ENCODE peak calls at places on chromosomes 16 and 17, in eight cellular contexts. O is mucosa of descending colon, J is IMR-90, Q is Calu3, G is lower leg skin, C is MCF 10A, V is type B pancreatic cell, N is RWPE2. M is an unnamed sample.

GRCh38 chr17:6323626-6324356 is 111.1 kb downstream of the AIPL1 start:
- DNase-seq in O (no peak), J (no peak), Q (no peak), G (no peak), C (peak), V (no peak), N (no peak), M (no peak)

GRCh38 chr16:9366048-9366969 is 274.9 kb downstream of the HAPSTR1 start:
- DNase-seq in O (no peak), J (no peak), Q (no peak), G (no peak), C (no peak), V (peak), N (no peak), M (no peak)

GRCh38 chr16:51407199-51407598 is 256.1 kb upstream of the SALL1 start:
- DNase-seq in O (no peak), J (no peak), Q (no peak), G (no peak), C (no peak), V (no peak), N (no peak), M (no peak)

GRCh38 chr16:1082266-1082951 is 9.9 kb downstream of the SSTR5 start:
- DNase-seq in O (no peak), J (peak), Q (peak), G (no peak), C (peak), V (no peak), N (no peak), M (no peak)

GRCh38 chr16:57472665-57473060 is 10.2 kb downstream of the POLR2C start:
- DNase-seq in O (no peak), J (no peak), Q (no peak), G (no peak), C (no peak), V (no peak), N (no peak), M (no peak)

GRCh38 chr16:87002717-87003413 is 314.3 kb downstream of the C16orf95 start:
- DNase-seq in O (no peak), J (peak), Q (no peak), G (no peak), C (peak), V (no peak), N (no peak), M (no peak)

GRCh38 chr16:57791156-57791902 is 11.0 kb downstream of the KIFC3 start:
- DNase-seq in O (no peak), J (no peak), Q (no peak), G (no peak), C (no peak), V (no peak), N (no peak), M (no peak)

GRCh38 chr17:77417575-77417974 is 276.8 kb downstream of the SEC14L1 start:
- DNase-seq in O (no peak), J (no peak), Q (no peak), G (no peak), C (no peak), V (no peak), N (no peak), M (no peak)

GRCh38 chr17:61537264-61537771 is 53.7 kb downstream of the NACA2 start:
- DNase-seq in O (no peak), J (no peak), Q (no peak), G (no peak), C (no peak), V (no peak), N (no peak), M (no peak)

GRCh38 chr17:83036193-83036592 is 43.2 kb upstream of the METRNL start:
- DNase-seq in O (no peak), J (no peak), Q (no peak), G (no peak), C (no peak), V (no peak), N (no peak), M (no peak)

GRCh38 chr17:4199818-4200402 is 56.9 kb downstream of the CYB5D2 start:
- DNase-seq in O (no peak), J (peak), Q (peak), G (no peak), C (peak), V (no peak), N (no peak), M (peak)

GRCh38 chr16:77807-78443 is at the start of gene MPG:
- DNase-seq in O (peak), J (peak), Q (peak), G (peak), C (peak), V (peak), N (no peak), M (peak)

GRCh38 chr17:36971508-36971907 is 22.8 kb downstream of the AATF start:
- DNase-seq in O (no peak), J (no peak), Q (no peak), G (no peak), C (no peak), V (no peak), N (no peak), M (no peak)

GRCh38 chr17:35973333-35974260 is 7.7 kb downstream of the CCL16 start:
- DNase-seq in O (no peak), J (peak), Q (no peak), G (no peak), C (peak), V (no peak), N (no peak), M (no peak)

GRCh38 chr17:1107777-1108559 is 71.8 kb downstream of the ABR start:
- DNase-seq in O (peak), J (no peak), Q (no peak), G (no peak), C (no peak), V (no peak), N (no peak), M (no peak)

GRCh38 chr17:34567665-34568064 is 11.7 kb upstream of the TMEM132E start:
- DNase-seq in O (no peak), J (no peak), Q (no peak), G (no peak), C (no peak), V (no peak), N (no peak), M (no peak)

GRCh38 chr17:56257075-56257474 is 103.8 kb downstream of the ANKFN1 start:
- DNase-seq in O (no peak), J (no peak), Q (no peak), G (no peak), C (no peak), V (no peak), N (no peak), M (no peak)
- TF ChIP-seq CTCF in O (no peak), J (no peak), Q (no peak), G (no peak), C (no peak), V (no peak), N (no peak), M (no peak)

GRCh38 chr16:85065099-85065498 is 37.5 kb downstream of the KIAA0513 start:
- DNase-seq in O (no peak), J (no peak), Q (no peak), G (no peak), C (no peak), V (no peak), N (no peak), M (no peak)
- TF ChIP-seq CTCF in O (no peak), J (no peak), Q (no peak), G (no peak), C (no peak), V (no peak), N (no peak), M (no peak)

GRCh38 chr17:19262650-19263620 is 25.8 kb downstream of the EPN2 start:
- DNase-seq in O (no peak), J (peak), Q (no peak), G (no peak), C (no peak), V (no peak), N (no peak), M (no peak)

GRCh38 chr17:19258371-19258770 is 21.2 kb downstream of the EPN2 start:
- DNase-seq in O (no peak), J (no peak), Q (no peak), G (no peak), C (no peak), V (no peak), N (no peak), M (no peak)

GRCh38 chr17:19264277-19264676 is 27.1 kb downstream of the EPN2 start:
- DNase-seq in O (no peak), J (no peak), Q (no peak), G (no peak), C (no peak), V (no peak), N (no peak), M (no peak)

GRCh38 chr17:19263621-19264010 is 26.4 kb downstream of the EPN2 start:
- DNase-seq in O (no peak), J (peak), Q (no peak), G (no peak), C (peak), V (no peak), N (no peak), M (no peak)

DNA sequence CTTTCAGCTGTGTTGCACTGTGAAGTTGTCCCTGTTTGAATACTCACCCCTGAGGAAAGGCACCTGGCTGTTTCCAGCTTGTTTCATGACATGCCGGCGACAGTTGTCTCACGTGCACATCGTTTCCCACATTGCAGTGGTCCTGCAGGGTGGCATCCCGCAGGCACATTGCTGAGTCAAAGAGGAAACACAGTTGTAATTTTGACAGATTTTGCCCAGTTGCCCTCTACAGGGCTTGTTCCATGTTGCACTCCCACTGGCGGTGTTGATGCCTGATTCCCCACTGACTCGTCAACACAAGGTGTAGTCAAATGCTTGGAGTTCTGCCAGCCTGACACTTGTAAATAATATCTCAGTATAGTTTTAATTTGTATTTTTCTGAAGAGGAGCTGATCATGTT is 23.8 kb downstream of the EPN2 start:
- DNase-seq in O (no peak), J (no peak), Q (no peak), G (no peak), C (peak), V (no peak), N (no peak), M (no peak)
- TF ChIP-seq CTCF in O (no peak), J (no peak), Q (no peak), G (no peak), C (peak), V (peak), N (peak), M (no peak)

GRCh38 chr16:55539049-55539448 is 27.4 kb upstream of the CAPNS2 start:
- DNase-seq in O (no peak), J (peak), Q (no peak), G (no peak), C (no peak), V (no peak), N (no peak), M (peak)

GRCh38 chr16:55542459-55543082 is 23.9 kb upstream of the CAPNS2 start:
- DNase-seq in O (no peak), J (peak), Q (no peak), G (no peak), C (peak), V (no peak), N (no peak), M (no peak)

GRCh38 chr16:55539488-55539887 is 27.0 kb upstream of the CAPNS2 start:
- DNase-seq in O (no peak), J (no peak), Q (no peak), G (no peak), C (no peak), V (no peak), N (no peak), M (no peak)

GRCh38 chr16:55540221-55540620 is 26.3 kb upstream of the CAPNS2 start:
- DNase-seq in O (no peak), J (no peak), Q (no peak), G (no peak), C (no peak), V (no peak), N (no peak), M (no peak)

GRCh38 chr16:55543470-55543869 is 23.0 kb upstream of the CAPNS2 start:
- DNase-seq in O (no peak), J (peak), Q (no peak), G (no peak), C (peak), V (no peak), N (no peak), M (no peak)
- TF ChIP-seq CTCF in O (no peak), J (peak), Q (peak), G (no peak), C (peak), V (peak), N (peak), M (no peak)

DNA sequence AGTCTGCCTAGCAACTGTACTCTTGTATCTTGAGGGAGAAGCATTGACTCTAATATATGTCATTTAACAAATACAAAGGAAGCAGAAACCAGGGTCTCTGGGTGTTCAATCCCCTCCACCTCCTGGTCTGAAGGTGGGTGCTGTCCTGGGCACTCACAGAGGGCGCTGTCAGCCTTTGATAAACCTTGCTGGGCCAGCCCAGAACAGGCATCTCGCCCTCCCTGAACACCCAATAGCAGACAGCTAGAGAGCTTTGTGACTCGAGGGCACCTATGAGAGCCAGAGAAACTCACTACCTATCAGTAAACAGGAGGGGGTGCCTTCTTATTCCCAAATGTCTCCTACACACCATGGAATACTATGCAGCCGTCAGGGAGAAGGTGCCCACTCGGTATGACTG is 6.4 kb upstream of the PIPOX start:
- DNase-seq in O (no peak), J (no peak), Q (no peak), G (no peak), C (no peak), V (no peak), N (no peak), M (no peak)
- TF ChIP-seq CTCF in O (no peak), J (no peak), Q (no peak), G (no peak), C (no peak), V (no peak), N (no peak), M (no peak)

GRCh38 chr17:8576895-8577294 is 53.6 kb downstream of the MYH10 start:
- DNase-seq in O (no peak), J (no peak), Q (no peak), G (no peak), C (no peak), V (no peak), N (no peak), M (no peak)

GRCh38 chr17:8577868-8578267 is 52.7 kb downstream of the MYH10 start:
- DNase-seq in O (no peak), J (no peak), Q (no peak), G (no peak), C (no peak), V (no peak), N (no peak), M (no peak)

GRCh38 chr17:8572767-8573166 is 57.8 kb downstream of the MYH10 start:
- DNase-seq in O (no peak), J (no peak), Q (no peak), G (no peak), C (peak), V (no peak), N (no peak), M (no peak)

GRCh38 chr17:8574687-8575086 is 55.8 kb downstream of the MYH10 start:
- DNase-seq in O (no peak), J (no peak), Q (no peak), G (no peak), C (no peak), V (no peak), N (no peak), M (no peak)
- TF ChIP-seq CTCF in O (no peak), J (no peak), Q (no peak), G (no peak), C (no peak), V (peak), N (peak), M (no peak)

DNA sequence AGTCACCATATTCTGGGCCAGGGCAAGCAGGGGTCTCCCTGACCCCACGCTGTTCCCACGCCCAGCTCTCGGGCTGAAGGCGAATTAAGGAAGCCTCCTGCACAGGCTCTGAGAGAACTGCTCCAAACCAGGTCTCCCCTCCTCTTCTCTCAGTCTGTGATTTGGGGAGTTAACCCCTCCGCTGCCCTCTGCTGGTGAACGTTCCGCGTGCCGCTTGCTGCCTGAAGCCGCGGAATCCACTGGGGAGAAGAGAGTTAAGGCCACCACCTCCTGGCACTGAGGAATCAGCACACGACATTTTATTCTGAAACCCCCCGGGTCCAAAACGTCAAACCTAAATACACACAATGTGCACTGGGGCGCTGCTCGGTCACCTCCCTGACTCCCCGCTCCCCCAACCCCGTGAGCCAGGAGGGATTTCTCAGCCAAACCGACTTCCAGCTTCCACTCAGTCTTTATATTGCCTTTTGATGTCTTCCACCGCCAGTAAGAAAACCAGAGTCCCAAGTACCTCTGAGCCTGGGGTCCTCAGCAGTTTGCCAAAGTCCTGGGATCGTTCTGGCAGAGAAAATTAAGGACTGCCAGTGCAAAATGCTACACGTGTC is 54.4 kb upstream of the RCVRN start:
- DNase-seq in O (no peak), J (peak), Q (peak), G (no peak), C (peak), V (peak), N (no peak), M (peak)
- TF ChIP-seq CTCF in O (no peak), J (peak), Q (peak), G (no peak), C (peak), V (peak), N (peak), M (peak)

GRCh38 chr17:50195196-50195865 is 6.1 kb downstream of the COL1A1 start:
- DNase-seq in O (peak), J (peak), Q (no peak), G (no peak), C (no peak), V (no peak), N (no peak), M (no peak)
- TF ChIP-seq CTCF in O (no peak), J (peak), Q (no peak), G (no peak), C (no peak), V (no peak), N (no peak), M (no peak)

DNA sequence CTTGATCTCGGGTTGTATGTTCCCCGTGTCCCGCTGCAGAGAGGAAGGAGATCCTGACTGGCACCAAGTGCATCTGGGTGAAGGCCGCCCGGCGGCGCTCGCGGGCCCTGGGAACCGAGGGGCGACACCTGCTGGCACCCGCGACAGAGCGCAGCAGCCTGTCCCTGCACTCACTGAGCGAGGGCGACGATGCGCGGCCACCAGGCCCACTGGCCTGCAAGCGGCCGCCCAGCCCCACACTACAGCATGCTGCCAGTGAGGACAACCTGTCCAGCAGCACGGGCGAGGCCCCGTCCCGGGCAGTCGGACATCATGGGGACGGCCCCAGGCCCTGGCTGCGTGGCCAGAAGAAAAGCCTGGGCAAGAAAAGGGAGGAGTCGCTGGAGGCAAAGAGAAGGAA is 7.5 kb downstream of the BTBD17 start:
- DNase-seq in O (no peak), J (no peak), Q (peak), G (no peak), C (no peak), V (no peak), N (no peak), M (peak)
- TF ChIP-seq CTCF in O (peak), J (peak), Q (peak), G (no peak), C (no peak), V (peak), N (peak), M (peak)

GRCh38 chr16:2858245-2859025 is 465 bp upstream of the PRSS22 start:
- DNase-seq in O (peak), J (no peak), Q (peak), G (no peak), C (peak), V (no peak), N (peak), M (no peak)
- TF ChIP-seq CTCF in O (no peak), J (no peak), Q (peak), G (no peak), C (no peak), V (no peak), N (peak), M (no peak)